ENCODE peak calls at places on chromosomes 2 and 18, in four cellular contexts. One of them, this sample, is unnamed.
A peak's percentile ranks its signal among the peaks of the same experiment; 100 is the strongest.

GRCh38 chr2:207688597-207688996 is 22.8 kb upstream of the CCNYL1 start:
- DNase-seq in SK-N-SH: no peak
- DNase-seq in HepG2: no peak
- DNase-seq in K562: no peak
- DNase-seq in this sample: no peak

GRCh38 chr2:114651933-114652332 is 209.5 kb downstream of the DPP10 start:
- DNase-seq in SK-N-SH: no peak
- DNase-seq in HepG2: no peak
- DNase-seq in K562: no peak
- DNase-seq in this sample: no peak

GRCh38 chr2:169822785-169823392 is 1.8 kb downstream of the METTL5 start:
- DNase-seq in SK-N-SH: no peak
- DNase-seq in HepG2: no peak
- DNase-seq in K562: no peak
- DNase-seq in this sample: no peak

GRCh38 chr2:99260184-99260583 is 4.7 kb upstream of the LYG2 start:
- DNase-seq in SK-N-SH: no peak
- DNase-seq in HepG2: no peak
- DNase-seq in K562: no peak
- DNase-seq in this sample: no peak

GRCh38 chr2:219178377-219179175 is 501 bp downstream of the RETREG2 start:
- DNase-seq in SK-N-SH: peak; percentile 81
- DNase-seq in HepG2: no peak
- DNase-seq in K562: peak; percentile 66
- DNase-seq in this sample: no peak

GRCh38 chr18:23580677-23581367 is 5.5 kb downstream of the NPC1 start:
- DNase-seq in SK-N-SH: no peak
- DNase-seq in HepG2: no peak
- DNase-seq in K562: no peak
- DNase-seq in this sample: no peak

GRCh38 chr2:23286765-23287155 is 98.2 kb upstream of the KLHL29 start:
- DNase-seq in SK-N-SH: no peak
- DNase-seq in HepG2: no peak
- DNase-seq in K562: no peak
- DNase-seq in this sample: no peak

GRCh38 chr2:159211447-159212396 is 74.8 kb downstream of the WDSUB1 start:
- DNase-seq in SK-N-SH: no peak
- DNase-seq in HepG2: peak; percentile 67
- DNase-seq in K562: no peak
- DNase-seq in this sample: no peak

GRCh38 chr2:28316546-28317335 is 75.9 kb upstream of the FOSL2 start:
- DNase-seq in SK-N-SH: no peak
- DNase-seq in HepG2: no peak
- DNase-seq in K562: no peak
- DNase-seq in this sample: no peak

GRCh38 chr18:69588301-69588700 is 187.6 kb downstream of the DOK6 start:
- DNase-seq in SK-N-SH: no peak
- DNase-seq in HepG2: peak; percentile 8
- DNase-seq in K562: no peak
- DNase-seq in this sample: no peak

GRCh38 chr2:199966405-199966804 is 11.0 kb downstream of the MAIP1 start:
- DNase-seq in SK-N-SH: no peak
- DNase-seq in HepG2: no peak
- DNase-seq in K562: no peak
- DNase-seq in this sample: no peak

GRCh38 chr2:11998626-11999378 is 252.4 kb downstream of the LPIN1 start:
- DNase-seq in SK-N-SH: no peak
- DNase-seq in HepG2: no peak
- DNase-seq in K562: no peak
- DNase-seq in this sample: no peak

GRCh38 chr18:44143054-44143453 is 537.6 kb upstream of the SETBP1 start:
- DNase-seq in SK-N-SH: no peak
- DNase-seq in HepG2: no peak
- DNase-seq in K562: no peak
- DNase-seq in this sample: no peak

GRCh38 chr2:103289101-103289725 is 527.4 kb downstream of the TMEM182 start:
- DNase-seq in SK-N-SH: no peak
- DNase-seq in HepG2: no peak
- DNase-seq in K562: no peak
- DNase-seq in this sample: no peak

GRCh38 chr2:58594175-58594574 is 353.1 kb upstream of the FANCL start:
- DNase-seq in SK-N-SH: peak; percentile 34
- DNase-seq in HepG2: peak; percentile 21
- DNase-seq in K562: peak; percentile 55
- DNase-seq in this sample: peak; percentile 28

GRCh38 chr2:105796791-105797190 is 52.1 kb downstream of the NCK2 start:
- DNase-seq in SK-N-SH: no peak
- DNase-seq in HepG2: no peak
- DNase-seq in K562: no peak
- DNase-seq in this sample: no peak

GRCh38 chr2:196097864-196098660 is 29.4 kb upstream of the DNAH7 start:
- DNase-seq in SK-N-SH: no peak
- DNase-seq in HepG2: no peak
- DNase-seq in K562: no peak
- DNase-seq in this sample: no peak

GRCh38 chr2:196105956-196106355 is 37.3 kb upstream of the DNAH7 start:
- DNase-seq in SK-N-SH: no peak
- DNase-seq in HepG2: no peak
- DNase-seq in K562: no peak
- DNase-seq in this sample: no peak

GRCh38 chr2:196108604-196109003 is 40.0 kb upstream of the DNAH7 start:
- DNase-seq in SK-N-SH: no peak
- DNase-seq in HepG2: no peak
- DNase-seq in K562: no peak
- DNase-seq in this sample: no peak

GRCh38 chr2:196101325-196101981 is 32.8 kb upstream of the DNAH7 start:
- DNase-seq in SK-N-SH: no peak
- DNase-seq in HepG2: no peak
- DNase-seq in K562: peak; percentile 64
- DNase-seq in this sample: no peak

GRCh38 chr2:196103626-196104025 is 35.0 kb upstream of the DNAH7 start:
- DNase-seq in SK-N-SH: no peak
- DNase-seq in HepG2: no peak
- DNase-seq in K562: no peak
- DNase-seq in this sample: no peak
- TF ChIP-seq CTCF in SK-N-SH: no peak
- TF ChIP-seq CTCF in HepG2: no peak
- TF ChIP-seq CTCF in K562: no peak
- TF ChIP-seq CTCF in this sample: no peak

DNA sequence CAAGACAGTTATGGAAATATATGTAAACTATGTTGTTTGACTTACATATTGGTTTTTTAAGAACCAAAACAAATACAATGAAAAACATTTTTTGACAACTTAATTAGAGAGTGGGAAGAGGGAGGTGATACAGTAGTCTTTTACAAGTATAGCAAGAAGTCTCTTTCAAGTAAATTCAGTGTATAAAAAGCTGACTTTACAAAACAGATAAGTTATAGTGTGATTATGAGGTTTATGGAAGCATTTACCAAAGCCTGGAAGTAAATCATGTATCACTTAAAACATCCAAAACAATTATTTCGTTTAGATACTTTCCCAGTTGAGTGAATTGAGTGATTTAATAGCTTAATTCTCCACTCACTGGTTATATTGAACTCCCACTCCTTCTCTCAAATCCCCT is 66.7 kb upstream of the SLC4A10 start:
- DNase-seq in SK-N-SH: no peak
- DNase-seq in HepG2: no peak
- DNase-seq in K562: no peak
- DNase-seq in this sample: no peak
- TF ChIP-seq ELF1 in SK-N-SH: no peak
- TF ChIP-seq ELF1 in HepG2: no peak
- TF ChIP-seq ELF1 in K562: no peak
- TF ChIP-seq ELF1 in this sample: no peak

GRCh38 chr2:206127656-206128055 is 31.6 kb downstream of the NDUFS1 start:
- DNase-seq in SK-N-SH: no peak
- DNase-seq in HepG2: peak; percentile 39
- DNase-seq in K562: no peak
- DNase-seq in this sample: no peak
- TF ChIP-seq CTCF in SK-N-SH: no peak
- TF ChIP-seq CTCF in HepG2: peak; percentile 16
- TF ChIP-seq CTCF in K562: no peak
- TF ChIP-seq CTCF in this sample: no peak

GRCh38 chr2:173997269-173997668 is 32.1 kb upstream of the SP3 start:
- DNase-seq in SK-N-SH: no peak
- DNase-seq in HepG2: no peak
- DNase-seq in K562: no peak
- DNase-seq in this sample: no peak
- TF ChIP-seq ELF1 in SK-N-SH: no peak
- TF ChIP-seq ELF1 in HepG2: no peak
- TF ChIP-seq ELF1 in K562: no peak
- TF ChIP-seq ELF1 in this sample: no peak

GRCh38 chr2:75787532-75788132 is 76.9 kb upstream of the GCFC2 start:
- DNase-seq in SK-N-SH: peak; percentile 42
- DNase-seq in HepG2: peak; percentile 44
- DNase-seq in K562: peak; percentile 23
- DNase-seq in this sample: peak; percentile 10
- TF ChIP-seq CTCF in SK-N-SH: peak; percentile 67
- TF ChIP-seq CTCF in HepG2: peak; percentile 70
- TF ChIP-seq CTCF in K562: peak; percentile 32
- TF ChIP-seq CTCF in this sample: peak; percentile 44

GRCh38 chr2:39942970-39943369 is 163.9 kb upstream of the THUMPD2 start:
- DNase-seq in SK-N-SH: no peak
- DNase-seq in HepG2: no peak
- DNase-seq in K562: no peak
- DNase-seq in this sample: no peak
- TF ChIP-seq ELF1 in SK-N-SH: no peak
- TF ChIP-seq ELF1 in HepG2: no peak
- TF ChIP-seq ELF1 in K562: no peak
- TF ChIP-seq ELF1 in this sample: no peak

GRCh38 chr2:193584001-193584400 is 1389.3 kb upstream of the TMEFF2 start:
- DNase-seq in SK-N-SH: peak; percentile 6
- DNase-seq in HepG2: peak; percentile 30
- DNase-seq in K562: no peak
- DNase-seq in this sample: peak; percentile 32
- TF ChIP-seq CTCF in SK-N-SH: no peak
- TF ChIP-seq CTCF in HepG2: peak; percentile 85
- TF ChIP-seq CTCF in K562: no peak
- TF ChIP-seq CTCF in this sample: peak; percentile 39

GRCh38 chr2:190881480-190882326 is 1.1 kb downstream of the GLS start:
- DNase-seq in SK-N-SH: peak; percentile 82
- DNase-seq in HepG2: peak; percentile 90
- DNase-seq in K562: peak; percentile 44
- DNase-seq in this sample: peak; percentile 73

GRCh38 chr2:190882327-190882766 is 1.7 kb downstream of the GLS start:
- DNase-seq in SK-N-SH: no peak
- DNase-seq in HepG2: no peak
- DNase-seq in K562: no peak
- DNase-seq in this sample: no peak

GRCh38 chr2:190879474-190880373 is 897 bp upstream of the GLS start:
- DNase-seq in SK-N-SH: no peak
- DNase-seq in HepG2: no peak
- DNase-seq in K562: no peak
- DNase-seq in this sample: no peak

GRCh38 chr2:190881074-190881479 is 456 bp downstream of the GLS start:
- DNase-seq in SK-N-SH: peak; percentile 64
- DNase-seq in HepG2: no peak
- DNase-seq in K562: peak; percentile 11
- DNase-seq in this sample: no peak

GRCh38 chr2:190880374-190881073 is at the start of gene GLS:
- DNase-seq in SK-N-SH: peak; percentile 95
- DNase-seq in HepG2: peak; percentile 97
- DNase-seq in K562: peak; percentile 96
- DNase-seq in this sample: peak; percentile 95
- TF ChIP-seq ELF1 in SK-N-SH: no peak
- TF ChIP-seq ELF1 in HepG2: peak; percentile 41
- TF ChIP-seq ELF1 in K562: no peak
- TF ChIP-seq ELF1 in this sample: no peak

GRCh38 chr2:222673273-222673672 is 1.8 kb downstream of the MOGAT1 start:
- DNase-seq in SK-N-SH: no peak
- DNase-seq in HepG2: no peak
- DNase-seq in K562: no peak
- DNase-seq in this sample: no peak

GRCh38 chr2:222672068-222672401 is 577 bp downstream of the MOGAT1 start:
- DNase-seq in SK-N-SH: no peak
- DNase-seq in HepG2: no peak
- DNase-seq in K562: no peak
- DNase-seq in this sample: no peak

GRCh38 chr2:222683805-222684204 is 12.3 kb downstream of the MOGAT1 start:
- DNase-seq in SK-N-SH: no peak
- DNase-seq in HepG2: no peak
- DNase-seq in K562: no peak
- DNase-seq in this sample: no peak

GRCh38 chr2:222673883-222674282 is 2.4 kb downstream of the MOGAT1 start:
- DNase-seq in SK-N-SH: no peak
- DNase-seq in HepG2: no peak
- DNase-seq in K562: no peak
- DNase-seq in this sample: no peak

GRCh38 chr2:222677981-222678380 is 6.5 kb downstream of the MOGAT1 start:
- DNase-seq in SK-N-SH: no peak
- DNase-seq in HepG2: no peak
- DNase-seq in K562: no peak
- DNase-seq in this sample: no peak
- TF ChIP-seq CTCF in SK-N-SH: peak; percentile 20
- TF ChIP-seq CTCF in HepG2: no peak
- TF ChIP-seq CTCF in K562: no peak
- TF ChIP-seq CTCF in this sample: no peak

This sample was measured in HCT116.